ENCODE peak calls at places on chromosome 14, in nine cellular contexts. L is spleen, E is endodermal cell, R is A673, C is ovary, F is Peyer's patch, W is esophagus squamous epithelium, Y is stomach, V is MM.1S. U is an unnamed sample. For H3K9me3, the result is how much of the 10 kb centered on the place peaks cover.

GRCh38 chr14:100725587-100726387 is 905 bp upstream of the DLK1 start:
- DNase-seq in L (no peak), E (peak), R (no peak), C (peak), F (no peak), W (no peak), Y (no peak), V (no peak), U (no peak)

GRCh38 chr14:104923596-104924420 is 871 bp upstream of the PLD4 start:
- DNase-seq in L (peak), E (no peak), R (no peak), C (no peak), F (no peak), W (no peak), Y (no peak), V (no peak), U (no peak)

GRCh38 chr14:77148510-77149231 is 7.1 kb upstream of the ZDHHC22 start:
- DNase-seq in L (peak), E (peak), R (no peak), C (no peak), F (no peak), W (no peak), Y (no peak), V (no peak), U (no peak)

GRCh38 chr14:77039285-77040058 is 11.0 kb upstream of the IRF2BPL start:
- DNase-seq in L (no peak), E (no peak), R (peak), C (no peak), F (no peak), W (no peak), Y (no peak), V (no peak), U (no peak)

GRCh38 chr14:106538193-106538592 is 1011.8 kb downstream of the TMEM121 start:
- DNase-seq in L (no peak), E (no peak), R (no peak), C (no peak), F (no peak), W (no peak), Y (no peak), V (no peak), U (no peak)

GRCh38 chr14:94904636-94905035 is 134.7 kb upstream of the GSC start:
- DNase-seq in L (no peak), E (peak), R (no peak), C (no peak), F (no peak), W (no peak), Y (no peak), V (no peak), U (no peak)

GRCh38 chr14:105860615-105861580 is 334.5 kb downstream of the TMEM121 start:
- DNase-seq in L (peak), E (peak), R (no peak), C (no peak), F (peak), W (no peak), Y (peak), V (peak), U (peak)

GRCh38 chr14:106318700-106319099 is 792.3 kb downstream of the TMEM121 start:
- DNase-seq in L (no peak), E (no peak), R (peak), C (no peak), F (no peak), W (no peak), Y (no peak), V (no peak), U (no peak)

GRCh38 chr14:63727231-63727735 is 582 bp downstream of the SGPP1 start:
- DNase-seq in L (peak), E (peak), R (peak), C (peak), F (peak), W (no peak), Y (peak), V (no peak), U (peak)

GRCh38 chr14:101072945-101073597 is 169.5 kb upstream of the RTL1 start:
- DNase-seq in L (peak), E (peak), R (peak), C (peak), F (peak), W (no peak), Y (peak), V (peak), U (peak)

GRCh38 chr14:34081576-34082136 is 130.8 kb upstream of the EGLN3 start:
- DNase-seq in L (no peak), E (no peak), R (peak), C (no peak), F (no peak), W (no peak), Y (peak), V (no peak), U (no peak)

GRCh38 chr14:79467837-79468236 is 743.5 kb downstream of the DIO2 start:
- DNase-seq in L (no peak), E (no peak), R (no peak), C (no peak), F (no peak), W (no peak), Y (no peak), V (no peak), U (no peak)

GRCh38 chr14:79661762-79662161 is 549.5 kb downstream of the DIO2 start:
- DNase-seq in L (no peak), E (no peak), R (no peak), C (no peak), F (no peak), W (no peak), Y (no peak), V (no peak), U (no peak)

GRCh38 chr14:89325299-89325883 is 91.6 kb downstream of the FOXN3 start:
- DNase-seq in L (no peak), E (no peak), R (no peak), C (no peak), F (no peak), W (no peak), Y (no peak), V (no peak), U (no peak)

GRCh38 chr14:45715946-45716345 is 462.9 kb upstream of the MIS18BP1 start:
- DNase-seq in L (no peak), E (no peak), R (peak), C (no peak), F (no peak), W (no peak), Y (no peak), V (no peak), U (no peak)

GRCh38 chr14:55731881-55732498 is 152.0 kb downstream of the KTN1 start:
- DNase-seq in L (no peak), E (peak), R (peak), C (no peak), F (no peak), W (no peak), Y (peak), V (no peak), U (peak)

GRCh38 chr14:100317897-100318808 is 5.0 kb upstream of the SLC25A47 start:
- DNase-seq in L (peak), E (peak), R (peak), C (peak), F (peak), W (no peak), Y (peak), V (peak), U (peak)

GRCh38 chr14:53929871-53930685 is 26.5 kb downstream of the BMP4 start:
- DNase-seq in L (no peak), E (peak), R (no peak), C (no peak), F (no peak), W (no peak), Y (no peak), V (peak), U (peak)

DNA sequence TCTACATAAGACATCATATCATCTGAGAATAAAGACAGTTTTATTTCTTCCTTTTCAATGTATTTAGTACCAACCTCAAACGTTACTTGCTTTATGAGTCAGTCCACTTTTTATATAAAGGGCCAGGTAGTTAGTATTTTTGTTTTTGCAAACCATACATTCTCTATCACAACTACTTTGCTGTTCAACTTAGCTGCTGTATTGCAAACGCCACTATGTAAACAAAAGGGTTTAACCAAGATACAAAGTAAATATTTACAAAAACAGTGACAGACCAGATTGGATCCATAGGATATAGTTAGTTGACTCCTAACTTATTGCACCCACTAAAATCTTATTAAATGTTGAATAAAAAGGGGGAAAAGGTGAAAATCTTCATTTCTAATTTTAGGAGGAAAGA is 87.7 kb upstream of the FOXG1 start:
- DNase-seq in L (no peak), E (no peak), R (no peak), C (no peak), F (no peak), W (no peak), Y (no peak), V (no peak), U (no peak)
- H3K9me3 ChIP-seq in L (under half), E (under half), R (under half), C (under half), F (under half), W (under half), Y (under half), V (under half), U (under half)

GRCh38 chr14:51210594-51210993 is 29.5 kb upstream of the TMX1 start:
- DNase-seq in L (no peak), E (no peak), R (no peak), C (no peak), F (no peak), W (no peak), Y (no peak), V (no peak), U (no peak)

GRCh38 chr14:51206462-51206861 is 33.6 kb upstream of the TMX1 start:
- DNase-seq in L (no peak), E (no peak), R (peak), C (no peak), F (no peak), W (no peak), Y (no peak), V (no peak), U (no peak)

GRCh38 chr14:51209457-51209856 is 30.6 kb upstream of the TMX1 start:
- DNase-seq in L (no peak), E (no peak), R (no peak), C (no peak), F (no peak), W (no peak), Y (no peak), V (no peak), U (no peak)

GRCh38 chr14:51211149-51211548 is 28.9 kb upstream of the TMX1 start:
- DNase-seq in L (no peak), E (no peak), R (peak), C (no peak), F (no peak), W (no peak), Y (peak), V (no peak), U (no peak)

GRCh38 chr14:51208982-51209381 is 31.1 kb upstream of the TMX1 start:
- DNase-seq in L (no peak), E (no peak), R (no peak), C (no peak), F (no peak), W (no peak), Y (no peak), V (no peak), U (no peak)
- H3K4me3 ChIP-seq in L (no peak), E (no peak), R (no peak), C (no peak), F (no peak), W (no peak), Y (no peak), V (no peak), U (no peak)

DNA sequence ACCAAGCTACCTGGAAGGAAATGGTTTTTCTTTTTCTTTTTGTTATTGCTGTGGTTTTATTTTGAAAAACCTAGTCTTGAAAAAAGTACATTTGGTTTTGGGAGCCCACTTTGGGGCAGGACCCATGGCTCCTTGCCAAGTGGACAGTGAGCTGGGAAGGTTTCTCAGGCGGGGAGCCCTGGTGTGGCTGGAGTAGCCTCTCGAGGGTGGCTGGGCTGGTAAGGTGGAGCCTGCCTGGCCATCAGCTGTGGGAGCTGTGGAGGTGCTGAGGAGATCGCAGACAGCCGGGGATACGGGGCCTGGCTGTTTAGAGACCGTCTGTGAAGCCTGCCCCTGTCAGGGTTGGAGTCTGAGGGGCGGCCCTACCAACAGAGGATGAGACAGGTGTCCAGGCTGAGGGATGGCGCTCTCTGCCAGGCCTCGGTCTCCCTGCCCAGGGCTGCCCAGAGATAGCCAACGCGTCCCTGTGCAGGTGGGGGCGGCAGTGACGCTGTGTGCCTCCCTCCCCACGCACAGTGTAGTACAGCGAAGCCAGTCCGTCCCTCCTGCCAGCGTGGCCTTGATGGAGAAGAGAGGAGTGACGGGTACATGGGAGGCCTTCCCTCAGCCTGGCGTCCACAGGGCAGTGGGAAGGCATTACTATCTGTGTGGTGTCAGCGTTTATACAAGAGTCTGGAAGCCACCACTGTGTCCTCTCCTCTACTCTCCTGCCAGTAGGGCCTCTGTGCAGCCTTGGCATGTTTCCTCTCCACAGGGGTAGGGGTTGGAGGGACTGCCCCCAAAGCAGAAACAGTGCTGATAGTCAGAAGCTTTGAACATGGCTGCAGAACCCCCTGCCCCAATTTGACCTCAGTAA is 5.9 kb downstream of the RIN3 start:
- DNase-seq in L (no peak), E (no peak), R (no peak), C (no peak), F (no peak), W (no peak), Y (no peak), V (no peak), U (peak)
- H3K9me3 ChIP-seq in L (under half), E (under half), R (under half), C (under half), F (under half), W (under half), Y (under half), V (under half), U (under half)

DNA sequence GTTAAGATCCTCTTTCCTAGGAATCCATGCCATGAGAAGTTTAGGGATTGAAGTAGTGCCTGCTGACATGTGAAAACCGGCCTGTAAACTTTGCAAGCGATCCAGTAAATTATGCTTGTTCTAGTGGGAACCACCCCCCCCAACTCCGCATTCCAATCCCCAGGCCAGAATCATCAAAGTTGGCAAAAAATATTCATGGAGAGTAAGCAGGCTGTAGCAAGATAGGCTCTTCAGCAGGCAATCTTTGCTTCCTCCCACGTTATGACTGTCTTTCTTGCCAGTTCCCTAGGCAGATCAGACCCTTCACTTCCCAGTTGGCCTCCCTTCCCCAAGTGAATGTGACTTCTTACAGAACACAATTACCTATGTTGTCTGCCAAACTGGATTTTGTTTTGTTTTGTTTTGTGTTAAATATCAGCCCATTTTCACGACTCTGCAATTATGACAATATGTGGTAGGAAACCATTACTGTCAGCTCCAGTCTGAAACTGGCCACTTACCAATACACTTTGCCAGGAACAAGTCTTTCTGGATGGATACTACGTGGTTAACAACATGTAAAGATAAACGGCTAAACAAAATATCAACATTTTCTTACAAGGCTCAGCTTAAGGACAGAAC is 1.1 kb upstream of the PTGER2 start:
- DNase-seq in L (no peak), E (no peak), R (no peak), C (peak), F (no peak), W (no peak), Y (no peak), V (no peak), U (no peak)
- H3K4me3 ChIP-seq in L (peak), E (no peak), R (no peak), C (peak), F (peak), W (no peak), Y (peak), V (no peak), U (no peak)

GRCh38 chr14:28323951-28324741 is 442.4 kb upstream of the FOXG1 start:
- DNase-seq in L (no peak), E (no peak), R (no peak), C (no peak), F (no peak), W (no peak), Y (no peak), V (no peak), U (no peak)

DNA sequence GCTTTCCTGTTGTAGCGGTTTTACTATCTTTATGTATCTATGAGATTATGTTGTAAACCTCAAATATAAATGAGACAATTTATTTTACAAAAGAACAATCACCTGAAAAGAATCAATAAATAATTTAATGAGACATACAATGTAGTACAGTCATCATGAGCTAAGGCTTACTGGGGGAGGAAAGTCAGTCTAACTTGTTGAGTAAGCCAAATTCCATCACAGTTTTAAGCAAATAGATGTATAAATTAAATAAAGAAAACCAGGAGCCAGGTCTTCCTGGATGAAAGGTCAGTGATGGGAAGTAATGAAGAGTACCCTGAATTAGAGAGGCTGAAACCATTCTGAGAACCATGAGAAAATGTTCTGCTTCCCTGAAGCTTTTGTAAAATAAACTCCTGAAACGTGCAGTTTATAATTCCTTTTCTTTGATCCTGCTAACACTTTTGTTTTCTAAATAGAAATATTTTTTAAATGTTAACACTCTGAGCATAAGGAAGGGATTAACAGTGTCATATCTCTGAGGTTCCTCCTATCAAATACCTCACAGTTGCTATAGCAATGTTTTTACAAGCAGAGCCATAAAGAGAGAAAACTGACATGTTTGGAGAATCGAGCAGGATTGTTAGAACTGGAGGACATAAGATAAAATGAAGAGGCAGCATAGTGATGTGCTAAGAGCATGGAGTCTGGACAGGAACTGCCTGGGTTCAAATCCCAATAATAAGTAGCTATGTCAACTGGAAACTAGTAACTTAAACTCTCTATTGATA is 444.9 kb upstream of the FOXG1 start:
- DNase-seq in L (no peak), E (no peak), R (no peak), C (no peak), F (no peak), W (no peak), Y (no peak), V (no peak), U (no peak)
- H3K9me3 ChIP-seq in L (under half), E (under half), R (under half), C (under half), F (under half), W (under half), Y (under half), V (under half), U (under half)

GRCh38 chr14:20686386-20687143 is 2.0 kb upstream of the ANG start:
- DNase-seq in L (no peak), E (peak), R (no peak), C (no peak), F (no peak), W (no peak), Y (peak), V (no peak), U (no peak)
- H3K4me3 ChIP-seq in L (no peak), E (peak), R (no peak), C (peak), F (no peak), W (no peak), Y (peak), V (no peak), U (no peak)